ENCODE peak calls at places on chromosomes 1 and 21, in ten cellular contexts. One of them, this sample, is unnamed.

GRCh38 chr1:168288311-168289052 is 7.8 kb downstream of the TBX19 start:
- DNase-seq in EH: peak; percentile 54
- DNase-seq in HFF-Myc: no peak
- DNase-seq in NCI-H2107: no peak
- DNase-seq in stimulated activated CD4-positive, alpha-beta T cell treated with anti-CD3 and anti-CD28 coated beads, Interleukin-12 subunit alpha, Interleukin-12 subunit beta, amount 100 ng/mL, for 48 hours: no peak
- DNase-seq in uterus: no peak
- DNase-seq in HuH-7.5: no peak
- DNase-seq in stomach: no peak
- DNase-seq in iPS-NIHi11: no peak
- DNase-seq in NCI-H1436: no peak
- DNase-seq in this sample: no peak

GRCh38 chr1:101241485-101242225 is 4.8 kb downstream of the S1PR1 start:
- DNase-seq in iPS-NIHi11: no peak
- DNase-seq in EH: no peak
- DNase-seq in stimulated activated CD4-positive, alpha-beta T cell treated with anti-CD3 and anti-CD28 coated beads, Interleukin-12 subunit alpha, Interleukin-12 subunit beta, amount 100 ng/mL, for 48 hours: no peak
- DNase-seq in NCI-H1436: no peak
- DNase-seq in HuH-7.5: no peak
- DNase-seq in uterus: no peak
- DNase-seq in stomach: no peak
- DNase-seq in NCI-H2107: no peak
- DNase-seq in HFF-Myc: no peak
- DNase-seq in this sample: no peak

GRCh38 chr1:101438359-101438758 is 201.5 kb downstream of the S1PR1 start:
- DNase-seq in uterus: no peak
- DNase-seq in iPS-NIHi11: peak; percentile 19
- DNase-seq in NCI-H1436: no peak
- DNase-seq in HFF-Myc: no peak
- DNase-seq in stomach: no peak
- DNase-seq in HuH-7.5: no peak
- DNase-seq in EH: peak; percentile 28
- DNase-seq in stimulated activated CD4-positive, alpha-beta T cell treated with anti-CD3 and anti-CD28 coated beads, Interleukin-12 subunit alpha, Interleukin-12 subunit beta, amount 100 ng/mL, for 48 hours: no peak
- DNase-seq in NCI-H2107: no peak
- DNase-seq in this sample: no peak

GRCh38 chr21:35294231-35294898 is 245.3 kb upstream of the RUNX1 start:
- DNase-seq in HFF-Myc: no peak
- DNase-seq in NCI-H2107: peak; percentile 76
- DNase-seq in stimulated activated CD4-positive, alpha-beta T cell treated with anti-CD3 and anti-CD28 coated beads, Interleukin-12 subunit alpha, Interleukin-12 subunit beta, amount 100 ng/mL, for 48 hours: no peak
- DNase-seq in stomach: peak; percentile 54
- DNase-seq in iPS-NIHi11: peak; percentile 12
- DNase-seq in uterus: no peak
- DNase-seq in EH: no peak
- DNase-seq in NCI-H1436: peak; percentile 58
- DNase-seq in HuH-7.5: no peak
- DNase-seq in this sample: peak; percentile 82

GRCh38 chr1:3026581-3027511 is 5.6 kb downstream of the ACTRT2 start:
- DNase-seq in iPS-NIHi11: no peak
- DNase-seq in NCI-H1436: no peak
- DNase-seq in EH: no peak
- DNase-seq in NCI-H2107: no peak
- DNase-seq in uterus: no peak
- DNase-seq in HuH-7.5: no peak
- DNase-seq in HFF-Myc: no peak
- DNase-seq in stomach: no peak
- DNase-seq in stimulated activated CD4-positive, alpha-beta T cell treated with anti-CD3 and anti-CD28 coated beads, Interleukin-12 subunit alpha, Interleukin-12 subunit beta, amount 100 ng/mL, for 48 hours: no peak
- DNase-seq in this sample: no peak

GRCh38 chr1:232553809-232554208 is 76.1 kb downstream of the SIPA1L2 start:
- DNase-seq in iPS-NIHi11: no peak
- DNase-seq in stomach: no peak
- DNase-seq in HuH-7.5: no peak
- DNase-seq in NCI-H1436: no peak
- DNase-seq in EH: peak; percentile 61
- DNase-seq in uterus: no peak
- DNase-seq in HFF-Myc: no peak
- DNase-seq in NCI-H2107: no peak
- DNase-seq in stimulated activated CD4-positive, alpha-beta T cell treated with anti-CD3 and anti-CD28 coated beads, Interleukin-12 subunit alpha, Interleukin-12 subunit beta, amount 100 ng/mL, for 48 hours: no peak
- DNase-seq in this sample: no peak

GRCh38 chr1:67811816-67812215 is 21.5 kb downstream of the GNG12 start:
- DNase-seq in HFF-Myc: no peak
- DNase-seq in iPS-NIHi11: no peak
- DNase-seq in stomach: no peak
- DNase-seq in stimulated activated CD4-positive, alpha-beta T cell treated with anti-CD3 and anti-CD28 coated beads, Interleukin-12 subunit alpha, Interleukin-12 subunit beta, amount 100 ng/mL, for 48 hours: no peak
- DNase-seq in NCI-H1436: no peak
- DNase-seq in NCI-H2107: no peak
- DNase-seq in EH: peak; percentile 17
- DNase-seq in HuH-7.5: no peak
- DNase-seq in uterus: no peak
- DNase-seq in this sample: no peak

GRCh38 chr21:45012661-45013270 is 61.6 kb upstream of the ADARB1 start:
- DNase-seq in HuH-7.5: peak; percentile 67
- DNase-seq in NCI-H2107: no peak
- DNase-seq in uterus: peak; percentile 13
- DNase-seq in stimulated activated CD4-positive, alpha-beta T cell treated with anti-CD3 and anti-CD28 coated beads, Interleukin-12 subunit alpha, Interleukin-12 subunit beta, amount 100 ng/mL, for 48 hours: no peak
- DNase-seq in EH: no peak
- DNase-seq in HFF-Myc: no peak
- DNase-seq in NCI-H1436: no peak
- DNase-seq in stomach: no peak
- DNase-seq in iPS-NIHi11: peak; percentile 71
- DNase-seq in this sample: no peak

GRCh38 chr1:222815367-222815765 is 527 bp downstream of the DISP1 start:
- DNase-seq in NCI-H2107: no peak
- DNase-seq in iPS-NIHi11: no peak
- DNase-seq in NCI-H1436: peak; percentile 66
- DNase-seq in HFF-Myc: no peak
- DNase-seq in stomach: no peak
- DNase-seq in uterus: no peak
- DNase-seq in stimulated activated CD4-positive, alpha-beta T cell treated with anti-CD3 and anti-CD28 coated beads, Interleukin-12 subunit alpha, Interleukin-12 subunit beta, amount 100 ng/mL, for 48 hours: peak; percentile 64
- DNase-seq in HuH-7.5: no peak
- DNase-seq in EH: peak; percentile 49
- DNase-seq in this sample: peak; percentile 38

GRCh38 chr1:19309123-19309813 is 2.7 kb downstream of the AKR7A2 start:
- DNase-seq in NCI-H2107: no peak
- DNase-seq in uterus: no peak
- DNase-seq in NCI-H1436: no peak
- DNase-seq in iPS-NIHi11: no peak
- DNase-seq in EH: peak; percentile 83
- DNase-seq in HFF-Myc: peak; percentile 49
- DNase-seq in stomach: no peak
- DNase-seq in stimulated activated CD4-positive, alpha-beta T cell treated with anti-CD3 and anti-CD28 coated beads, Interleukin-12 subunit alpha, Interleukin-12 subunit beta, amount 100 ng/mL, for 48 hours: no peak
- DNase-seq in HuH-7.5: no peak
- DNase-seq in this sample: no peak

GRCh38 chr1:210293191-210293607 is 35.5 kb upstream of the HHAT start:
- DNase-seq in NCI-H1436: no peak
- DNase-seq in iPS-NIHi11: no peak
- DNase-seq in HuH-7.5: no peak
- DNase-seq in stimulated activated CD4-positive, alpha-beta T cell treated with anti-CD3 and anti-CD28 coated beads, Interleukin-12 subunit alpha, Interleukin-12 subunit beta, amount 100 ng/mL, for 48 hours: no peak
- DNase-seq in HFF-Myc: peak; percentile 87
- DNase-seq in uterus: peak; percentile 67
- DNase-seq in EH: peak; percentile 89
- DNase-seq in stomach: peak; percentile 53
- DNase-seq in NCI-H2107: no peak
- DNase-seq in this sample: no peak

GRCh38 chr1:235329139-235329808 is 904 bp downstream of the GGPS1 start:
- DNase-seq in NCI-H2107: no peak
- DNase-seq in NCI-H1436: no peak
- DNase-seq in EH: peak; percentile 53
- DNase-seq in HuH-7.5: no peak
- DNase-seq in stomach: peak; percentile 48
- DNase-seq in iPS-NIHi11: peak; percentile 10
- DNase-seq in uterus: peak; percentile 23
- DNase-seq in HFF-Myc: no peak
- DNase-seq in stimulated activated CD4-positive, alpha-beta T cell treated with anti-CD3 and anti-CD28 coated beads, Interleukin-12 subunit alpha, Interleukin-12 subunit beta, amount 100 ng/mL, for 48 hours: peak; percentile 21
- DNase-seq in this sample: no peak

GRCh38 chr1:83583351-83584014 is 415.4 kb downstream of the TTLL7 start:
- DNase-seq in stomach: no peak
- DNase-seq in NCI-H1436: no peak
- DNase-seq in NCI-H2107: no peak
- DNase-seq in HuH-7.5: no peak
- DNase-seq in HFF-Myc: peak; percentile 16
- DNase-seq in EH: peak; percentile 40
- DNase-seq in uterus: no peak
- DNase-seq in stimulated activated CD4-positive, alpha-beta T cell treated with anti-CD3 and anti-CD28 coated beads, Interleukin-12 subunit alpha, Interleukin-12 subunit beta, amount 100 ng/mL, for 48 hours: no peak
- DNase-seq in iPS-NIHi11: no peak
- DNase-seq in this sample: no peak

GRCh38 chr1:184315254-184315653 is 71.6 kb upstream of the C1orf21 start:
- DNase-seq in HFF-Myc: no peak
- DNase-seq in uterus: no peak
- DNase-seq in stomach: no peak
- DNase-seq in HuH-7.5: no peak
- DNase-seq in NCI-H1436: no peak
- DNase-seq in stimulated activated CD4-positive, alpha-beta T cell treated with anti-CD3 and anti-CD28 coated beads, Interleukin-12 subunit alpha, Interleukin-12 subunit beta, amount 100 ng/mL, for 48 hours: no peak
- DNase-seq in iPS-NIHi11: no peak
- DNase-seq in NCI-H2107: no peak
- DNase-seq in EH: peak; percentile 86
- DNase-seq in this sample: no peak

GRCh38 chr1:186139115-186139514 is 235.9 kb downstream of the TPR start:
- DNase-seq in NCI-H2107: no peak
- DNase-seq in HFF-Myc: no peak
- DNase-seq in HuH-7.5: no peak
- DNase-seq in stimulated activated CD4-positive, alpha-beta T cell treated with anti-CD3 and anti-CD28 coated beads, Interleukin-12 subunit alpha, Interleukin-12 subunit beta, amount 100 ng/mL, for 48 hours: no peak
- DNase-seq in iPS-NIHi11: no peak
- DNase-seq in uterus: no peak
- DNase-seq in stomach: no peak
- DNase-seq in EH: peak; percentile 27
- DNase-seq in NCI-H1436: no peak
- DNase-seq in this sample: no peak

GRCh38 chr1:46818591-46818990 is 19.7 kb downstream of the CYP4B1 start:
- DNase-seq in NCI-H1436: no peak
- DNase-seq in EH: no peak
- DNase-seq in HuH-7.5: no peak
- DNase-seq in stimulated activated CD4-positive, alpha-beta T cell treated with anti-CD3 and anti-CD28 coated beads, Interleukin-12 subunit alpha, Interleukin-12 subunit beta, amount 100 ng/mL, for 48 hours: no peak
- DNase-seq in iPS-NIHi11: no peak
- DNase-seq in uterus: no peak
- DNase-seq in NCI-H2107: no peak
- DNase-seq in HFF-Myc: no peak
- DNase-seq in stomach: no peak
- DNase-seq in this sample: no peak

GRCh38 chr1:50620680-50621329 is 197.6 kb upstream of the DMRTA2 start:
- DNase-seq in NCI-H1436: no peak
- DNase-seq in uterus: no peak
- DNase-seq in NCI-H2107: no peak
- DNase-seq in HFF-Myc: no peak
- DNase-seq in stimulated activated CD4-positive, alpha-beta T cell treated with anti-CD3 and anti-CD28 coated beads, Interleukin-12 subunit alpha, Interleukin-12 subunit beta, amount 100 ng/mL, for 48 hours: no peak
- DNase-seq in EH: peak; percentile 32
- DNase-seq in iPS-NIHi11: peak; percentile 51
- DNase-seq in stomach: peak; percentile 64
- DNase-seq in HuH-7.5: no peak
- DNase-seq in this sample: no peak

GRCh38 chr1:233815865-233816264 is 88.6 kb upstream of the SLC35F3 start:
- DNase-seq in iPS-NIHi11: no peak
- DNase-seq in stimulated activated CD4-positive, alpha-beta T cell treated with anti-CD3 and anti-CD28 coated beads, Interleukin-12 subunit alpha, Interleukin-12 subunit beta, amount 100 ng/mL, for 48 hours: no peak
- DNase-seq in NCI-H1436: no peak
- DNase-seq in HFF-Myc: no peak
- DNase-seq in HuH-7.5: no peak
- DNase-seq in uterus: no peak
- DNase-seq in EH: no peak
- DNase-seq in stomach: no peak
- DNase-seq in NCI-H2107: no peak
- DNase-seq in this sample: no peak

GRCh38 chr21:38037416-38037815 is 121.2 kb upstream of the KCNJ6 start:
- DNase-seq in stomach: no peak
- DNase-seq in iPS-NIHi11: no peak
- DNase-seq in HuH-7.5: no peak
- DNase-seq in EH: peak; percentile 30
- DNase-seq in stimulated activated CD4-positive, alpha-beta T cell treated with anti-CD3 and anti-CD28 coated beads, Interleukin-12 subunit alpha, Interleukin-12 subunit beta, amount 100 ng/mL, for 48 hours: no peak
- DNase-seq in NCI-H1436: no peak
- DNase-seq in NCI-H2107: no peak
- DNase-seq in HFF-Myc: peak; percentile 2
- DNase-seq in uterus: no peak
- DNase-seq in this sample: no peak

GRCh38 chr21:39441502-39442475 is 3.8 kb downstream of the LCA5L start:
- DNase-seq in uterus: no peak
- DNase-seq in iPS-NIHi11: peak; percentile 51
- DNase-seq in EH: peak; percentile 57
- DNase-seq in HFF-Myc: no peak
- DNase-seq in stimulated activated CD4-positive, alpha-beta T cell treated with anti-CD3 and anti-CD28 coated beads, Interleukin-12 subunit alpha, Interleukin-12 subunit beta, amount 100 ng/mL, for 48 hours: peak; percentile 8
- DNase-seq in NCI-H1436: no peak
- DNase-seq in stomach: no peak
- DNase-seq in NCI-H2107: no peak
- DNase-seq in HuH-7.5: peak; percentile 43
- DNase-seq in this sample: no peak

GRCh38 chr21:39891111-39891510 is 23.9 kb downstream of the PCP4 start:
- DNase-seq in iPS-NIHi11: no peak
- DNase-seq in stimulated activated CD4-positive, alpha-beta T cell treated with anti-CD3 and anti-CD28 coated beads, Interleukin-12 subunit alpha, Interleukin-12 subunit beta, amount 100 ng/mL, for 48 hours: no peak
- DNase-seq in uterus: no peak
- DNase-seq in NCI-H2107: no peak
- DNase-seq in HuH-7.5: no peak
- DNase-seq in NCI-H1436: no peak
- DNase-seq in EH: no peak
- DNase-seq in stomach: no peak
- DNase-seq in HFF-Myc: no peak
- DNase-seq in this sample: no peak

GRCh38 chr1:29803486-29803885 is 567.2 kb downstream of the PTPRU start:
- DNase-seq in stomach: peak; percentile 7
- DNase-seq in NCI-H2107: no peak
- DNase-seq in HFF-Myc: no peak
- DNase-seq in NCI-H1436: no peak
- DNase-seq in iPS-NIHi11: no peak
- DNase-seq in uterus: peak; percentile 3
- DNase-seq in EH: no peak
- DNase-seq in HuH-7.5: no peak
- DNase-seq in stimulated activated CD4-positive, alpha-beta T cell treated with anti-CD3 and anti-CD28 coated beads, Interleukin-12 subunit alpha, Interleukin-12 subunit beta, amount 100 ng/mL, for 48 hours: no peak
- DNase-seq in this sample: no peak

GRCh38 chr1:38852780-38853179 is 6.8 kb downstream of the RRAGC start:
- DNase-seq in iPS-NIHi11: no peak
- DNase-seq in EH: no peak
- DNase-seq in stomach: no peak
- DNase-seq in NCI-H1436: no peak
- DNase-seq in stimulated activated CD4-positive, alpha-beta T cell treated with anti-CD3 and anti-CD28 coated beads, Interleukin-12 subunit alpha, Interleukin-12 subunit beta, amount 100 ng/mL, for 48 hours: no peak
- DNase-seq in uterus: no peak
- DNase-seq in HuH-7.5: no peak
- DNase-seq in NCI-H2107: no peak
- DNase-seq in HFF-Myc: no peak
- DNase-seq in this sample: no peak

GRCh38 chr1:44030606-44031050 is 634 bp downstream of the SLC6A9 start:
- DNase-seq in stimulated activated CD4-positive, alpha-beta T cell treated with anti-CD3 and anti-CD28 coated beads, Interleukin-12 subunit alpha, Interleukin-12 subunit beta, amount 100 ng/mL, for 48 hours: peak; percentile 15
- DNase-seq in stomach: no peak
- DNase-seq in EH: peak; percentile 60
- DNase-seq in HFF-Myc: no peak
- DNase-seq in HuH-7.5: peak; percentile 44
- DNase-seq in NCI-H1436: no peak
- DNase-seq in NCI-H2107: no peak
- DNase-seq in iPS-NIHi11: peak; percentile 64
- DNase-seq in uterus: peak; percentile 57
- DNase-seq in this sample: no peak

GRCh38 chr1:1347663-1348419 is 1.4 kb downstream of the DVL1 start:
- DNase-seq in uterus: no peak
- DNase-seq in iPS-NIHi11: peak; percentile 80
- DNase-seq in NCI-H1436: no peak
- DNase-seq in HuH-7.5: peak; percentile 92
- DNase-seq in HFF-Myc: no peak
- DNase-seq in EH: peak; percentile 66
- DNase-seq in stimulated activated CD4-positive, alpha-beta T cell treated with anti-CD3 and anti-CD28 coated beads, Interleukin-12 subunit alpha, Interleukin-12 subunit beta, amount 100 ng/mL, for 48 hours: no peak
- DNase-seq in NCI-H2107: no peak
- DNase-seq in stomach: peak; percentile 77
- DNase-seq in this sample: no peak

GRCh38 chr1:172682812-172683211 is 23.9 kb downstream of the FASLG start:
- DNase-seq in stimulated activated CD4-positive, alpha-beta T cell treated with anti-CD3 and anti-CD28 coated beads, Interleukin-12 subunit alpha, Interleukin-12 subunit beta, amount 100 ng/mL, for 48 hours: no peak
- DNase-seq in stomach: no peak
- DNase-seq in NCI-H2107: no peak
- DNase-seq in EH: peak; percentile 40
- DNase-seq in HuH-7.5: no peak
- DNase-seq in iPS-NIHi11: peak; percentile 33
- DNase-seq in NCI-H1436: no peak
- DNase-seq in uterus: no peak
- DNase-seq in HFF-Myc: no peak
- DNase-seq in this sample: no peak

GRCh38 chr1:236303675-236304074 is 21.9 kb upstream of the ERO1B start:
- DNase-seq in EH: no peak
- DNase-seq in iPS-NIHi11: no peak
- DNase-seq in NCI-H2107: no peak
- DNase-seq in HuH-7.5: no peak
- DNase-seq in uterus: no peak
- DNase-seq in NCI-H1436: no peak
- DNase-seq in stimulated activated CD4-positive, alpha-beta T cell treated with anti-CD3 and anti-CD28 coated beads, Interleukin-12 subunit alpha, Interleukin-12 subunit beta, amount 100 ng/mL, for 48 hours: no peak
- DNase-seq in HFF-Myc: no peak
- DNase-seq in stomach: no peak
- DNase-seq in this sample: no peak

GRCh38 chr1:6347641-6348487 is 45.7 kb downstream of the ACOT7 start:
- DNase-seq in NCI-H1436: peak; percentile 21
- DNase-seq in stimulated activated CD4-positive, alpha-beta T cell treated with anti-CD3 and anti-CD28 coated beads, Interleukin-12 subunit alpha, Interleukin-12 subunit beta, amount 100 ng/mL, for 48 hours: peak; percentile 41
- DNase-seq in HuH-7.5: peak; percentile 88
- DNase-seq in HFF-Myc: no peak
- DNase-seq in NCI-H2107: no peak
- DNase-seq in stomach: peak; percentile 61
- DNase-seq in uterus: no peak
- DNase-seq in iPS-NIHi11: peak; percentile 69
- DNase-seq in EH: peak; percentile 33
- DNase-seq in this sample: no peak

This sample was measured in NCI-H1417 treated with DMSO at 0.1 percent for 48 hours.